ENCODE peak calls at places on chromosome 3, in seven cellular contexts. G is NB4; K is ELR; T is H9; D is LoVo; X is T-helper 9 cell; O is activated naive CD8-positive, alpha-beta T cell treated with anti-CD3 and anti-CD28 coated beads, Interleukin-2, amount 50 U/mL, for 24 hours. U is an unnamed sample.

GRCh38 chr3:134294302-134294925 is 43.8 kb upstream of the RYK start:
- DNase-seq in T (no peak), X (peak), O (peak), K (peak), G (peak), D (no peak), U (no peak)

GRCh38 chr3:127377801-127378442 is 90.1 kb upstream of the PRR20G start:
- DNase-seq in G (no peak), D (no peak), K (no peak), O (no peak), T (no peak), X (no peak), U (no peak)

GRCh38 chr3:138848696-138849095 is 14.0 kb upstream of the PIK3CB start:
- DNase-seq in T (no peak), O (no peak), G (no peak), D (no peak), X (no peak), K (no peak), U (no peak)

GRCh38 chr3:10189557-10190374 is 25.0 kb downstream of the IRAK2 start:
- DNase-seq in K (no peak), X (peak), T (no peak), O (peak), D (no peak), G (peak), U (no peak)

GRCh38 chr3:60048447-60048848 is 998.6 kb upstream of the CFAP20DC start:
- DNase-seq in G (no peak), D (no peak), T (no peak), X (no peak), K (no peak), O (peak), U (no peak)

GRCh38 chr3:43879166-43879565 is 188.4 kb downstream of the ABHD5 start:
- DNase-seq in D (no peak), O (no peak), G (peak), K (peak), T (peak), X (no peak), U (no peak)

GRCh38 chr3:14222900-14223594 is 44.4 kb downstream of the LSM3 start:
- DNase-seq in T (no peak), O (no peak), D (no peak), G (no peak), K (no peak), X (no peak), U (peak)

GRCh38 chr3:5037828-5038227 is 58.6 kb downstream of the BHLHE40 start:
- DNase-seq in K (no peak), D (no peak), O (no peak), T (no peak), G (peak), X (no peak), U (no peak)

GRCh38 chr3:127953636-127954035 is 38.6 kb downstream of the KBTBD12 start:
- DNase-seq in G (no peak), T (no peak), O (no peak), K (peak), D (no peak), X (no peak), U (no peak)